ENCODE peak calls at places on chromosomes 6 and 20, in four cellular contexts. E, Y, G and D are unnamed samples.

GRCh38 chr6:157116420-157116819 is 206.9 kb downstream of the TMEM242 start:
- DNase-seq in E (peak), G (no peak), Y (no peak), D (no peak)

GRCh38 chr6:84027340-84028183 is 6.0 kb upstream of the MRAP2 start:
- DNase-seq in G (no peak), E (peak), Y (peak), D (no peak)

GRCh38 chr20:6160736-6161135 is 37.9 kb upstream of the FERMT1 start:
- DNase-seq in G (no peak), E (no peak), Y (no peak), D (no peak)

GRCh38 chr6:26268659-26269402 is 96.2 kb upstream of the BTN3A2 start:
- DNase-seq in Y (peak), E (no peak), G (no peak), D (peak)

GRCh38 chr6:137013738-137014602 is 30.8 kb downstream of the IL20RA start:
- DNase-seq in G (no peak), E (peak), Y (peak), D (peak)

GRCh38 chr20:10910535-10911239 is 236.9 kb upstream of the JAG1 start:
- DNase-seq in Y (no peak), E (no peak), G (no peak), D (no peak)

GRCh38 chr6:11535801-11536230 is 1.7 kb upstream of the TMEM170B start:
- DNase-seq in E (no peak), Y (peak), G (no peak), D (peak)

GRCh38 chr6:109299695-109300564 is 82.3 kb downstream of the CD164 start:
- DNase-seq in E (no peak), Y (no peak), G (no peak), D (no peak)

GRCh38 chr20:6058684-6059295 is 4.9 kb upstream of the LRRN4 start:
- DNase-seq in E (no peak), G (no peak), Y (no peak), D (no peak)

GRCh38 chr6:151962246-151962846 is 154.9 kb downstream of the ESR1 start:
- DNase-seq in Y (no peak), G (no peak), E (no peak), D (peak)

GRCh38 chr6:37653933-37654565 is 43.6 kb downstream of the MDGA1 start:
- DNase-seq in E (peak), G (peak), Y (peak), D (peak)

GRCh38 chr6:113293106-113293505 is 564.0 kb upstream of the MARCKS start:
- DNase-seq in G (peak), Y (no peak), E (no peak), D (no peak)

GRCh38 chr6:45493761-45494160 is 116.0 kb upstream of the SUPT3H start:
- DNase-seq in E (no peak), G (no peak), Y (no peak), D (no peak)

GRCh38 chr6:14068133-14068532 is 49.4 kb upstream of the CD83 start:
- DNase-seq in Y (peak), G (no peak), E (no peak), D (no peak)

GRCh38 chr6:36697481-36697903 is at the start of gene RAB44:
- DNase-seq in G (no peak), E (no peak), Y (no peak), D (no peak)

GRCh38 chr6:159178847-159179246 is 9.6 kb downstream of the FNDC1 start:
- DNase-seq in E (no peak), Y (no peak), G (no peak), D (no peak)

GRCh38 chr6:70900061-70900460 is 56.8 kb downstream of the B3GAT2 start:
- DNase-seq in Y (no peak), E (no peak), G (no peak), D (no peak)

GRCh38 chr6:77151241-77151640 is 312.1 kb downstream of the HTR1B start:
- DNase-seq in E (no peak), G (no peak), Y (no peak), D (no peak)

GRCh38 chr6:46948699-46949098 is 27.0 kb upstream of the ADGRF5 start:
- DNase-seq in Y (no peak), G (no peak), E (no peak), D (no peak)

GRCh38 chr6:4133941-4134838 is 1.2 kb downstream of the ECI2 start:
- DNase-seq in Y (no peak), G (no peak), E (peak), D (peak)

GRCh38 chr6:39843305-39844020 is 51.3 kb downstream of the DAAM2 start:
- DNase-seq in Y (peak), G (no peak), E (peak), D (no peak)

GRCh38 chr20:62376112-62377063 is 9.3 kb upstream of the LAMA5 start:
- DNase-seq in G (no peak), Y (peak), E (no peak), D (peak)

GRCh38 chr20:41654292-41654691 is 36.1 kb upstream of the CHD6 start:
- DNase-seq in Y (no peak), E (no peak), G (no peak), D (no peak)

GRCh38 chr6:70474751-70475150 is 61.4 kb downstream of the FAM135A start:
- DNase-seq in E (no peak), Y (peak), G (no peak), D (peak)

GRCh38 chr6:108171291-108171917 is 5.6 kb downstream of the NR2E1 start:
- DNase-seq in G (no peak), E (no peak), Y (no peak), D (no peak)

GRCh38 chr6:160929831-160930230 is 61.7 kb upstream of the MAP3K4 start:
- DNase-seq in G (no peak), E (no peak), Y (no peak), D (no peak)

GRCh38 chr6:169811072-169811471 is 59.6 kb downstream of the ERMARD start:
- DNase-seq in Y (no peak), G (no peak), E (no peak), D (no peak)

GRCh38 chr20:33407251-33407650 is 5.9 kb upstream of the CDK5RAP1 start:
- DNase-seq in Y (peak), G (no peak), E (no peak), D (no peak)

GRCh38 chr6:37262446-37263026 is 4.6 kb upstream of the TMEM217 start:
- DNase-seq in E (no peak), Y (no peak), G (no peak), D (no peak)

GRCh38 chr6:15016813-15017212 is 229.1 kb upstream of the JARID2 start:
- DNase-seq in Y (no peak), E (no peak), G (no peak), D (no peak)

GRCh38 chr20:3423126-3423525 is 15.7 kb upstream of the DNAAF9 start:
- DNase-seq in Y (no peak), G (no peak), E (no peak), D (no peak)

GRCh38 chr6:3282461-3283236 is 23.9 kb downstream of the PSMG4 start:
- DNase-seq in E (no peak), G (no peak), Y (no peak), D (no peak)

GRCh38 chr6:92706976-92707375 is 712.4 kb downstream of the EPHA7 start:
- DNase-seq in E (no peak), G (no peak), Y (no peak), D (no peak)

GRCh38 chr6:36249010-36249409 is 20.9 kb upstream of the PNPLA1 start:
- DNase-seq in E (no peak), G (no peak), Y (peak), D (peak)

GRCh38 chr6:1280666-1281300 is 31.1 kb upstream of the FOXQ1 start:
- DNase-seq in G (no peak), E (no peak), Y (no peak), D (no peak)

GRCh38 chr6:1286972-1287600 is 24.8 kb upstream of the FOXQ1 start:
- DNase-seq in G (no peak), Y (peak), E (no peak), D (no peak)

GRCh38 chr6:1283486-1283885 is 28.4 kb upstream of the FOXQ1 start:
- DNase-seq in Y (no peak), G (no peak), E (no peak), D (no peak)

GRCh38 chr6:1281746-1282145 is 30.2 kb upstream of the FOXQ1 start:
- DNase-seq in Y (no peak), E (no peak), G (no peak), D (no peak)

GRCh38 chr6:1285589-1286340 is 26.1 kb upstream of the FOXQ1 start:
- DNase-seq in E (no peak), G (no peak), Y (peak), D (no peak)
- TF ChIP-seq MXI1 in E (no peak), G (no peak), Y (no peak), D (no peak)

DNA sequence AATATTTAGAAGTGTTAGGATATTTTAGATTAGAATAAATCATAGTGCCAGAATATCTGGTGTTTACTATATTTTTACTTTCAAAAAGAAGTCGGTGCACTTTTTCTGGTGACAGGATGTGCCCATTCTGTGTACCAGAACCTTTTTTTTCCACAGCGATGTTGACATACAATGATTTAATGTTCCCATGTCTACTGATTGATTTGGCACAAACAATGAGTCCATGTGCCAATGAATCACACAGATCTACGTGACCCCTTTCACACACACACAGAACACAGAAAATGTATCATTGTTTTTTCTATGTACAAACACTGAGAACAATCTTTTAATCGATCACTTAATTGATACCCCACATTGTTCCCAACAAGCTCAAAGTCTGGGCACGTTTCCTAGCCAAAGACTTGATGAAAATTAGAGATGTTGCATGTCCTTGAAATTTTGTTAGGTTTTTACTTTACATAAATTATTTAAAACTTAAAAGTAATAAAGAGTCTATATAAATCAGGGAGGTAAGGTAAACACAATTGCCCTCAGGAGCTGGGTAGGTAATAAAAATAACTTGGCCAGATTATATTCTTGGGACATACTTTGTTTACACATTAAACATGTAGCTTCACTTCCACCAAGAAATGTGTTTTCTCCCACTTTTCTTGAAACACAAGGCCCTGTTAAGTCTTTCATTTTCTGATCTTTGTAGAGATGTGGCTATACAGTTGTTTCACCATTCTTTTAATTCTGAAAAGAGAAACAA is 36.4 kb upstream of the SOX4 start:
- DNase-seq in E (no peak), Y (no peak), G (no peak), D (no peak)
- TF ChIP-seq MXI1 in E (no peak), Y (no peak), G (no peak), D (no peak)

GRCh38 chr20:24943731-24944130 is 5.3 kb upstream of the CST7 start:
- DNase-seq in Y (no peak), E (no peak), G (no peak), D (no peak)
- TF ChIP-seq MXI1 in Y (no peak), E (no peak), G (no peak), D (no peak)

GRCh38 chr20:51577432-51578144 is 35.1 kb upstream of the NFATC2 start:
- DNase-seq in E (no peak), Y (no peak), G (no peak), D (no peak)
- TF ChIP-seq MXI1 in E (no peak), Y (no peak), G (no peak), D (no peak)

DNA sequence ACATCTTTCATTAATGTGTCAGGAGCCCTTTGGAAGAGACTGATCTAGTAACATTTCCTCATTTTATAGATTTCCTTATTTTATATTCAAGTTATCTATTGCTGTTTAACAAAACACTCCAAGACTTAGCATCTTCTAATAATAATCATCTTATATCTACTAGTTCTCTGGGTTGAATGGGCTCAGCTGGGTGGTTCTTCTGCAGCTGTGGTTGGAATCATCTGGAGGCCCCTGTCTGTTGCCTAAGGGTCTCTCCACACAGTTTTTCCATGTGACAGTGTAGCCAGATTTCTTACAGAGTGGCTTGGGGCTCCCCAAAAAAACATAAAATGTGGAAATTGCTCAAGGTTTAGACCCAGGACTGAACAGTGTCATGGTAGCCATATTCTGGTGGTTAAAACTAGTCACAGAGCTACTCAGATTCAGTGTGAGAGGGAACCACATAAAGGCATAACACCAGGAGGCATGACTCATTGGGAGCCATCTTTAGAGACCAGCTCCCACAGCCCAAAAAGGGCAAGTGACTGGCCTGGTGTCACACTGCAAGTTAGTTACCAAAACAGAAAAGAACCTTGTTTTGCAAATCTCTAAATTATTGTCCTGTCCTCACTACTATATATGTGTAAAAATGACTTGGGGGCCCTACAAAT is 11.5 kb downstream of the SLC2A10 start:
- DNase-seq in G (no peak), Y (peak), E (no peak), D (no peak)
- TF ChIP-seq MXI1 in G (no peak), Y (no peak), E (no peak), D (no peak)

GRCh38 chr6:35145757-35146156 is 4.6 kb upstream of the TCP11 start:
- DNase-seq in Y (no peak), E (no peak), G (no peak), D (no peak)

GRCh38 chr6:35139470-35139869 is 1.7 kb downstream of the TCP11 start:
- DNase-seq in Y (no peak), E (no peak), G (no peak), D (no peak)

GRCh38 chr6:35140991-35141720 is at the start of gene TCP11:
- DNase-seq in E (peak), G (no peak), Y (no peak), D (no peak)

GRCh38 chr6:35139924-35140524 is 1.1 kb downstream of the TCP11 start:
- DNase-seq in E (peak), G (peak), Y (peak), D (peak)

DNA sequence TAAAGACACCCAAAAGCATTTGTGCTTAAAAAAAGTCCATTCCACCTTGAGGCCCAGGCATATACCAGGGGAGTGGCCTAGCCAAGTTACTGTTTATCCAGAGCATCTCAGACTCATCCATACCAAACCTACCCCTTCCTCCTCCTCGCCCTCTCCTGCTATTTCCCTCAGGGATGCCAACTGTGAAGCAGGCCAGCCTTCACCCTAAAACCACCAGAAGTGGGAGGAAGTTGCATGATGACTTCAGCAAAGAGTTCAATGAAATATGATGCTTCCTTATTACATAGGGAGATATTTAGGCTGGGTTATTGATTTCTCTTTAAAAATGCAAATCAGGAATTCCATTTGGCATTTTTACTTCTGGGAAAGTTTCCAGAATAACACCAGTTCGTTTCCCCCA is 1.4 kb upstream of the TCP11 start:
- DNase-seq in G (no peak), E (no peak), Y (peak), D (no peak)
- TF ChIP-seq MXI1 in G (no peak), E (no peak), Y (no peak), D (no peak)

DNA sequence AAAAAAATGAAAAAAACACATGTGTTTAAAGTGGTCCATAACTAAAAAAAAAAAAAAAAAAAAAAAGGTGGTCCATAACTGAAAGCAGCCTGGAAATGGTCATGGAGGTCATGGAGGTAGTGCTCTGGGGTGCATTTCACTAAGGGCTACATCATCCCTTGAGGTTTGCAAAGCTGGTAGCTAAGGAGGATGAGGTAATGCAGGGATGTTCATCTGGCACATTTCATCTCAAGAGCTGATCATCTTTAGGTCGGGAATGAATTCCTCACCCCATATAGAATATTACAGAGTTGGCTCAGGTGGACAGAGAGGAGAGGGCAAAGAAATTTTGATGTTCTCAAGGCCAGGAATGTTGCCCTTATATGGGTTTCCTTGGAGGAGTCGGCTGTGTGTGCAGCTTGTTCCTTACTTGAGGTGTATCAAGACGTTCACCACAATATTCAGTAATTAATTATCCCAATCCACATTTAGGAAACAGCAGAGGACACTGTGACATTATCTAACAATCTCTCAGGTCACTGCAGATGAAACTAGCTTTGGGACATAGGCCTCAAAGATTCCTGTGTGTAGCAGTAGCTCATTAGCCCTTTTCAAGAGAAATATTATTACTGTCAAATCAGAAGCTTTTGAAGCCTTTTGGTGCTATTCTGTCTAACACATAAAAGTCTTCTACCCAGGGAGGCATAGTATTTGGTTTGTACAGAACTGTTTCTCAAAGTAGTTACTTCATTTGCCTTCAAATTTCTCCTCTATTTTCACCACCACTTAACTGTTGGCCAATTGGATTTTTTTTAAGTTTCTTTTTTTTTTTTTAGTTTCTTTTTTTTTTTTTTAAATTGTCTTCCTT is 46.8 kb downstream of the CYP24A1 start:
- DNase-seq in G (no peak), Y (no peak), E (no peak), D (no peak)
- TF ChIP-seq MXI1 in G (no peak), Y (no peak), E (no peak), D (no peak)

GRCh38 chr6:117028256-117028655 is 151.2 kb downstream of the RFX6 start:
- DNase-seq in E (no peak), Y (no peak), G (no peak), D (no peak)

GRCh38 chr6:117018771-117019170 is 141.7 kb downstream of the RFX6 start:
- DNase-seq in Y (no peak), E (no peak), G (no peak), D (no peak)

GRCh38 chr6:117025310-117025709 is 148.3 kb downstream of the RFX6 start:
- DNase-seq in G (no peak), Y (no peak), E (no peak), D (no peak)

DNA sequence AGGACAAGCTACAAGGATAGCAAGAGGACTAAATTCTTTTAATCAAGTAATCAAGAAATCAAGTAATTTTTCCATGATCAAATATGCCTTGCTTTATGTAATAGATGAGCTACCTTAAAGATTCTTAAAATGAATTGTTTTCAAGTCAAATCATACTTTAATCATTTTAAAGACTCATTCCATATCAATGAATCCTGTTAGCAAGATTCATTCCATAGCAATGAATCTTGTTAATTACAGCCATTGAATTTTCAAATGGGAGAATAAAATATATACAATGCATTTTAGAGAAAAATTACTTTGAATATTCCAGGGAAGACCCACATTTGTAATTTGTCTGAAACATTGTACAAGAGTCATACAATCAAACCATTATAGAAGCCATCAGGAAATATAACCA is 145.7 kb downstream of the RFX6 start:
- DNase-seq in G (no peak), E (no peak), Y (no peak), D (no peak)
- TF ChIP-seq MXI1 in G (no peak), E (no peak), Y (no peak), D (no peak)

DNA sequence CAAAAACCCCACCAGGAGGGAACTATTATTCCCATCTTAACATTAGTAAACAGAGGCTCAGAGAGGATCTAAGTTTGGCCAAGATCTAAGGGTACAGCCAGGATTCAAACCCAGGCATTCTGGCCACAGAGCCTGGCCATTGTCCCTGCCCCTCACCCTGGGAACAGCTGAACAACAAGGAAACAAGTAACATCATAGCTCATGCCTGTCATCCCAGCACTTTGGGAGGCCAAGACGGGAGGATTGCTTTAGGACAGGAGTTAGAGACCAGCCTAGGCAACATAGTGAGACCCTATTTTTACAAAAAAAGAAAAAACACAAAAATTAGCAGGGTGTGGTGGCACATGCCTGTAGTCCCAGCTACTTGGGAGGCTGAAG is 27.6 kb downstream of the TOX2 start:
- DNase-seq in E (no peak), Y (no peak), G (no peak), D (no peak)
- TF ChIP-seq MXI1 in E (no peak), Y (no peak), G (no peak), D (no peak)